ENCODE peak calls at places on chromosomes 3 and 15, in five cellular contexts. T, C, Z, H and A are unnamed samples.

GRCh38 chr3:172607305-172608121 is 84.3 kb upstream of the TNFSF10 start:
- DNase-seq in T (no peak), Z (no peak), H (no peak), C (peak), A (peak)

GRCh38 chr3:45958333-45958791 is 15.1 kb downstream of the CXCR6 start:
- DNase-seq in C (no peak), H (peak), T (no peak), Z (no peak), A (peak)

GRCh38 chr15:78316211-78317077 is 17.0 kb upstream of the SKIC8 start:
- DNase-seq in Z (no peak), C (peak), T (no peak), H (no peak), A (no peak)

GRCh38 chr15:31440754-31441298 is 114.2 kb downstream of the KLF13 start:
- DNase-seq in C (peak), T (peak), H (peak), Z (peak), A (peak)

GRCh38 chr3:184648726-184649125 is 63.1 kb downstream of the MAGEF1 start:
- DNase-seq in C (no peak), Z (no peak), H (peak), T (no peak), A (no peak)

GRCh38 chr3:122299872-122300460 is 25.1 kb upstream of the CSTA start:
- DNase-seq in C (peak), H (no peak), T (no peak), Z (no peak), A (peak)

GRCh38 chr3:188283347-188283746 is 129.4 kb downstream of the LPP start:
- DNase-seq in Z (no peak), H (peak), C (peak), T (no peak), A (no peak)

GRCh38 chr3:144369151-144369879 is 397.7 kb downstream of the DIPK2A start:
- DNase-seq in H (no peak), Z (no peak), C (no peak), T (no peak), A (no peak)

GRCh38 chr3:69006083-69006482 is 7.4 kb downstream of the EOGT start:
- DNase-seq in C (no peak), Z (no peak), H (no peak), T (no peak), A (no peak)

GRCh38 chr15:48086582-48086981 is 34.2 kb upstream of the SLC24A5 start:
- DNase-seq in T (no peak), Z (no peak), H (no peak), C (no peak), A (peak)

GRCh38 chr3:42314411-42314810 is 48.4 kb upstream of the CCK start:
- DNase-seq in Z (no peak), C (peak), T (no peak), H (no peak), A (no peak)

GRCh38 chr3:153667341-153667740 is 453.8 kb upstream of the ARHGEF26 start:
- DNase-seq in Z (no peak), C (no peak), T (no peak), H (no peak), A (peak)

DNA sequence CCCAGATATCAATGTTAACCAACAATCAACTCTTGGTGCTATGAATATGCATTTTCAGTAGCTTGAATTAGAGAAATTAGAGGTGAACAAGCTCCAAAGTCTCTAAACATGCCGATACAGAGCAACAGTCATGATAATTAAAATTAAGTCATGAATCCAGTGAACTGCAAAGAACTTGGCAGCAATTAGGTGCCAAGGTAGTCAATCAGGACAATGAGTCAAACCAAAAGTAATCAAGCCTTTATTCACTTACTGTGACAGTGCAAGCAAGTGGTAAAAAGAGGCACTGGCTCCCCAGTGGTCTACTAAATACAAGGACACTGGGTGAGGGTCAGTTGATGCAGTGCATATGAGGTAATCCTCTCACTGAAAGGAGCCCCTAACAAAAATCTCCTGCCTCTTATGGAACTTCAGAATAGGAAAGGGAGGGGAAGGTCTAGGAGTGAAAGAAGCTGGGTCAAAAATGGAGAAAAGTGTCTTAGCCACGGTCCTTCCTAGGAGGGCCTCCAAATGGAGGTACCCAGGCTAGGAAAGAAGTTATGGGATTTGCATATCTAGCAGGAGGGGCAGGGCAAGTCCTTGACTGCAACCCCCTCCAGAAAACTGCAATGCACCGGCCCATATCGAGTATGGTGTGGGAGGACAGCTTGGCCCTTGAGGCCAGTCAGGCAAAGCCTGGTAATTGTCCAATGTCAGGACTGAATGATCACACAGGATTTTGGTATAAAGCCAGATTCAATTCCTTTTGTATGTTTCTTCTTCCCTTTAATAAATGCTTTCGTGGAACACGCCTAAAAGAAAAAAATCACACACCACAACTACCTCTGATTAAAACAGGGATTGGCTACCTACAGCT is 1.5 kb downstream of the ZNF770 start:
- DNase-seq in T (no peak), H (no peak), C (peak), Z (no peak), A (no peak)
- H3K4me3 ChIP-seq in T (peak), H (no peak), C (peak), Z (peak), A (peak)

GRCh38 chr3:183488343-183488742 is 59.9 kb upstream of the MCF2L2 start:
- DNase-seq in Z (no peak), H (no peak), T (no peak), C (no peak), A (no peak)
- TF ChIP-seq CTCF in Z (no peak), H (no peak), T (no peak), C (no peak), A (no peak)

GRCh38 chr3:16174389-16174788 is at the start of gene GALNT15:
- DNase-seq in H (peak), C (no peak), Z (peak), T (peak), A (peak)
- H3K4me3 ChIP-seq in H (peak), C (no peak), Z (peak), T (no peak), A (peak)

DNA sequence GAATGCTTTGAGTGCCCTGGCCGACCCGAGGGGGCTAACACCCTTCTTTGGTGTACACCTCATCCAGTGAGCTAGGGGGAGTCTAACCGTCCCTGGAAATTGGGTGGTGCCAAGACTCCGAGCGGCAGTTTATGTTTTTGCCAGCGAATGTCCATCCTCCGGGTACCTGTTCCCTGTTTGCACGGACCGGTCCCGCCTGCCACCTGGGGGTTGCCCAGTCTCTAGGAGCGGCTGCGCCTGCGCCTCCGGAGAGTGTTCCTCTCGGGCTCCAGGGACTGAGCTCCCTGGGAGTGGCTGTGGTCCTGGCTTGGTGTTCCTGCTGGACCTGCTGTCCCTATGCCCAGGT is 913 bp upstream of the WNT7A start:
- DNase-seq in T (no peak), Z (no peak), H (no peak), C (no peak), A (no peak)
- TF ChIP-seq CTCF in T (no peak), Z (no peak), H (no peak), C (no peak), A (no peak)

GRCh38 chr3:114758828-114759709 is 388.0 kb downstream of the ZBTB20 start:
- DNase-seq in H (no peak), T (peak), Z (no peak), C (no peak), A (peak)
- H3K4me3 ChIP-seq in H (peak), T (no peak), Z (peak), C (no peak), A (peak)

GRCh38 chr3:189652042-189652441 is 20.9 kb downstream of the TP63 start:
- DNase-seq in Z (no peak), T (no peak), H (no peak), C (peak), A (no peak)
- TF ChIP-seq CTCF in Z (peak), T (no peak), H (no peak), C (peak), A (peak)